ENCODE peak calls at places on chromosomes 5 and 9, in nine cellular contexts. One of them, this sample, is unnamed.

GRCh38 chr9:73179594-73179993 is 27.9 kb downstream of the ANXA1 start:
- DNase-seq in ascending aorta: no peak
- DNase-seq in AG10803: no peak
- DNase-seq in DND-41: no peak
- DNase-seq in Peyer's patch: no peak
- DNase-seq in AG04449: no peak
- DNase-seq in GM13976: peak
- DNase-seq in AG09319: no peak
- DNase-seq in neural crest cell: no peak
- DNase-seq in this sample: no peak

GRCh38 chr9:34046784-34047379 is 1.8 kb downstream of the UBAP2 start:
- DNase-seq in AG10803: no peak
- DNase-seq in AG09319: no peak
- DNase-seq in Peyer's patch: peak
- DNase-seq in DND-41: peak
- DNase-seq in GM13976: no peak
- DNase-seq in ascending aorta: peak
- DNase-seq in AG04449: no peak
- DNase-seq in neural crest cell: no peak
- DNase-seq in this sample: no peak

GRCh38 chr9:107020040-107020530 is 157.1 kb downstream of the ZNF462 start:
- DNase-seq in AG04449: peak
- DNase-seq in DND-41: peak
- DNase-seq in neural crest cell: no peak
- DNase-seq in ascending aorta: no peak
- DNase-seq in AG10803: peak
- DNase-seq in GM13976: no peak
- DNase-seq in AG09319: peak
- DNase-seq in Peyer's patch: no peak
- DNase-seq in this sample: no peak

GRCh38 chr5:173919443-173919842 is 31.3 kb downstream of the CPEB4 start:
- DNase-seq in AG04449: no peak
- DNase-seq in Peyer's patch: no peak
- DNase-seq in neural crest cell: no peak
- DNase-seq in ascending aorta: no peak
- DNase-seq in AG10803: no peak
- DNase-seq in DND-41: no peak
- DNase-seq in AG09319: no peak
- DNase-seq in GM13976: no peak
- DNase-seq in this sample: no peak

GRCh38 chr5:96781734-96782064 is 26.0 kb downstream of the ERAP1 start:
- DNase-seq in AG04449: no peak
- DNase-seq in AG09319: no peak
- DNase-seq in DND-41: no peak
- DNase-seq in GM13976: no peak
- DNase-seq in neural crest cell: no peak
- DNase-seq in AG10803: no peak
- DNase-seq in Peyer's patch: no peak
- DNase-seq in ascending aorta: no peak
- DNase-seq in this sample: no peak

GRCh38 chr5:169945831-169946261 is 34.4 kb downstream of the INSYN2B start:
- DNase-seq in ascending aorta: no peak
- DNase-seq in DND-41: no peak
- DNase-seq in neural crest cell: peak
- DNase-seq in GM13976: no peak
- DNase-seq in Peyer's patch: no peak
- DNase-seq in AG04449: peak
- DNase-seq in AG10803: peak
- DNase-seq in AG09319: peak
- DNase-seq in this sample: peak

GRCh38 chr5:125002727-125003598 is 256.5 kb upstream of the ZNF608 start:
- DNase-seq in AG04449: no peak
- DNase-seq in Peyer's patch: no peak
- DNase-seq in DND-41: peak
- DNase-seq in GM13976: no peak
- DNase-seq in ascending aorta: no peak
- DNase-seq in AG10803: no peak
- DNase-seq in AG09319: no peak
- DNase-seq in neural crest cell: no peak
- DNase-seq in this sample: no peak

GRCh38 chr9:38182321-38182720 is 113.3 kb upstream of the SHB start:
- DNase-seq in DND-41: no peak
- DNase-seq in ascending aorta: no peak
- DNase-seq in AG04449: no peak
- DNase-seq in AG09319: no peak
- DNase-seq in AG10803: no peak
- DNase-seq in GM13976: no peak
- DNase-seq in neural crest cell: no peak
- DNase-seq in Peyer's patch: no peak
- DNase-seq in this sample: no peak

GRCh38 chr5:34584165-34584564 is 72.0 kb upstream of the RAI14 start:
- DNase-seq in GM13976: no peak
- DNase-seq in AG10803: no peak
- DNase-seq in Peyer's patch: no peak
- DNase-seq in AG09319: no peak
- DNase-seq in neural crest cell: no peak
- DNase-seq in AG04449: no peak
- DNase-seq in DND-41: no peak
- DNase-seq in ascending aorta: no peak
- DNase-seq in this sample: no peak

GRCh38 chr5:141512390-141513020 is 23.6 kb downstream of the PCDHGC5 start:
- DNase-seq in AG04449: no peak
- DNase-seq in ascending aorta: peak
- DNase-seq in GM13976: peak
- DNase-seq in Peyer's patch: peak
- DNase-seq in AG09319: no peak
- DNase-seq in neural crest cell: peak
- DNase-seq in AG10803: peak
- DNase-seq in DND-41: peak
- DNase-seq in this sample: peak

GRCh38 chr5:93621340-93621872 is 38.4 kb downstream of the NR2F1 start:
- DNase-seq in AG09319: no peak
- DNase-seq in GM13976: no peak
- DNase-seq in AG04449: no peak
- DNase-seq in ascending aorta: peak
- DNase-seq in DND-41: no peak
- DNase-seq in neural crest cell: peak
- DNase-seq in Peyer's patch: peak
- DNase-seq in AG10803: peak
- DNase-seq in this sample: no peak

GRCh38 chr9:99819123-99819483 is 2.6 kb upstream of the NR4A3 start:
- DNase-seq in AG04449: no peak
- DNase-seq in DND-41: no peak
- DNase-seq in AG09319: no peak
- DNase-seq in ascending aorta: no peak
- DNase-seq in GM13976: no peak
- DNase-seq in Peyer's patch: no peak
- DNase-seq in neural crest cell: no peak
- DNase-seq in AG10803: no peak
- DNase-seq in this sample: peak
- TF ChIP-seq CTCF in AG04449: no peak
- TF ChIP-seq CTCF in DND-41: peak
- TF ChIP-seq CTCF in AG09319: no peak
- TF ChIP-seq CTCF in ascending aorta: no peak
- TF ChIP-seq CTCF in GM13976: no peak
- TF ChIP-seq CTCF in Peyer's patch: no peak
- TF ChIP-seq CTCF in neural crest cell: no peak
- TF ChIP-seq CTCF in AG10803: no peak
- TF ChIP-seq CTCF in this sample: no peak

DNA sequence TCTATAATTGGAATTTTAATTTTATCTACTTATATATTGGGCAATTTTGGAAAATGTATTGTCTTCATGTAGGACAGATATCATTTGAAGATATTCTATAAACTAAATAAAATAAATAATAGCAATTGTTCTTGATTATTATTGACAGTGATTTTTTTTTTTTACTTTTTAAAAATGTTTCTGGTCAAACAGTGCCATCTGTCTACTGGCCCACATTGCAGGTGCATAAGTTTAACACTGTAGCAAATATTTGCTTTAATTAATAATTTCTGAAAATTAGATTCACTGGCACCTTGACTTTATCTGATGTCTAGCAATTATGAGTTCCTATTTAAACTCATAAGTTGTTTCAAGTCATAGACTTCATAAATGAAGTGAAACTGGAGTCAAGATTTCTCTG is 41.1 kb upstream of the ISOC1 start:
- DNase-seq in AG09319: no peak
- DNase-seq in AG04449: no peak
- DNase-seq in AG10803: no peak
- DNase-seq in Peyer's patch: no peak
- DNase-seq in DND-41: no peak
- DNase-seq in ascending aorta: no peak
- DNase-seq in neural crest cell: no peak
- DNase-seq in GM13976: no peak
- DNase-seq in this sample: no peak
- TF ChIP-seq CTCF in AG09319: no peak
- TF ChIP-seq CTCF in AG04449: no peak
- TF ChIP-seq CTCF in AG10803: no peak
- TF ChIP-seq CTCF in Peyer's patch: no peak
- TF ChIP-seq CTCF in DND-41: no peak
- TF ChIP-seq CTCF in ascending aorta: no peak
- TF ChIP-seq CTCF in neural crest cell: no peak
- TF ChIP-seq CTCF in GM13976: no peak
- TF ChIP-seq CTCF in this sample: no peak

DNA sequence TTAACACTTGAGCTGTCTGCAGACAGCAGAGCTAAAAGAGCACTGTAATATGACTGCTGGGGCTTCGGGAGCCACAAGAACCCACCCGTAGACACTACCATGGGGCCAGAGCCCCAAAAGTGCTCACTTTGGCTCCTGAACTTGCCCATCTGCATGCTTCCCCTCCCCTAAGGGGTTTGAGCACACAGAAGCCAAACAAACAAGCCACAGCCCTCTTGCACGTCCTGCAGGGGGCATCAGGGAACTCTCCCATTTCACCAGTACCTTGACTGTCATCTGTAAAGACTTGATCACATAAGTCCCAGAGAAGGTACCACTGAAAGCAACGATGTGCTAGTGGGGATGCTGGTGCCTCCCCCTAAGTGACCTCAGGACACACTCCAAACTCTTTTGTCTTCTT is 681.8 kb downstream of the SEMA5A start:
- DNase-seq in AG09319: no peak
- DNase-seq in neural crest cell: no peak
- DNase-seq in AG10803: peak
- DNase-seq in DND-41: peak
- DNase-seq in ascending aorta: no peak
- DNase-seq in GM13976: no peak
- DNase-seq in AG04449: no peak
- DNase-seq in Peyer's patch: no peak
- DNase-seq in this sample: no peak
- TF ChIP-seq CTCF in AG09319: peak
- TF ChIP-seq CTCF in neural crest cell: peak
- TF ChIP-seq CTCF in AG10803: peak
- TF ChIP-seq CTCF in DND-41: peak
- TF ChIP-seq CTCF in ascending aorta: no peak
- TF ChIP-seq CTCF in GM13976: peak
- TF ChIP-seq CTCF in AG04449: peak
- TF ChIP-seq CTCF in Peyer's patch: peak
- TF ChIP-seq CTCF in this sample: no peak

GRCh38 chr9:35385042-35385441 is 104.9 kb upstream of the RUSC2 start:
- DNase-seq in Peyer's patch: no peak
- DNase-seq in DND-41: no peak
- DNase-seq in neural crest cell: no peak
- DNase-seq in AG04449: peak
- DNase-seq in GM13976: no peak
- DNase-seq in AG09319: peak
- DNase-seq in ascending aorta: no peak
- DNase-seq in AG10803: peak
- DNase-seq in this sample: no peak
- TF ChIP-seq CTCF in Peyer's patch: no peak
- TF ChIP-seq CTCF in DND-41: no peak
- TF ChIP-seq CTCF in neural crest cell: no peak
- TF ChIP-seq CTCF in AG04449: peak
- TF ChIP-seq CTCF in GM13976: no peak
- TF ChIP-seq CTCF in AG09319: peak
- TF ChIP-seq CTCF in ascending aorta: peak
- TF ChIP-seq CTCF in AG10803: peak
- TF ChIP-seq CTCF in this sample: no peak

This sample was measured in omental fat pad.